ENCODE peak calls at places on chromosomes 2 and 18, in four cellular contexts. B is lung, K is neural progenitor cell, N is upper lobe of left lung. D is an unnamed sample.

GRCh38 chr2:206855585-206856433 is 83.5 kb upstream of the CPO start:
- DNase-seq in K (no peak), B (no peak), N (no peak), D (no peak)

GRCh38 chr2:181183878-181184553 is 203.6 kb downstream of the UBE2E3 start:
- DNase-seq in K (no peak), B (no peak), N (no peak), D (no peak)

GRCh38 chr2:11288431-11288830 is 56.0 kb downstream of the ROCK2 start:
- DNase-seq in N (no peak), B (no peak), K (peak; percentile 34), D (no peak)

GRCh38 chr2:206556357-206556949 is 85.8 kb upstream of the FAM237A start:
- DNase-seq in K (peak; percentile 52), B (no peak), N (no peak), D (no peak)

GRCh38 chr2:72539145-72539552 is 286.7 kb downstream of the EXOC6B start:
- DNase-seq in N (no peak), B (no peak), K (peak; percentile 15), D (peak; percentile 10)

GRCh38 chr2:173760553-173760952 is 204.6 kb downstream of the SP3 start:
- DNase-seq in B (no peak), K (no peak), N (no peak), D (peak; percentile 21)

GRCh38 chr18:13273800-13274199 is 55.2 kb downstream of the LDLRAD4 start:
- DNase-seq in N (peak; percentile 15), B (no peak), K (no peak), D (no peak)

GRCh38 chr2:8036366-8036765 is 645.5 kb upstream of the ID2 start:
- DNase-seq in B (no peak), N (no peak), K (no peak), D (no peak)

GRCh38 chr2:47345584-47345913 is 57.4 kb upstream of the MSH2 start:
- DNase-seq in N (no peak), K (peak; percentile 21), B (no peak), D (no peak)

GRCh38 chr2:209472386-209472832 is 48.6 kb downstream of the MAP2 start:
- DNase-seq in B (no peak), K (no peak), N (no peak), D (no peak)

GRCh38 chr2:226031078-226031937 is 631.8 kb downstream of the NYAP2 start:
- DNase-seq in K (peak; percentile 93), B (peak; percentile 52), N (peak; percentile 63), D (no peak)

GRCh38 chr2:98818164-98818563 is 87.2 kb upstream of the MGAT4A start:
- DNase-seq in K (no peak), B (peak; percentile 11), N (no peak), D (no peak)

GRCh38 chr2:168174761-168175160 is 72.6 kb downstream of the STK39 start:
- DNase-seq in K (no peak), B (no peak), N (no peak), D (no peak)

GRCh38 chr18:48994044-48994651 is 43.4 kb upstream of the SMAD7 start:
- DNase-seq in N (no peak), K (no peak), B (no peak), D (peak; percentile 61)

GRCh38 chr2:192162392-192163042 is 32.2 kb downstream of the TMEFF2 start:
- DNase-seq in B (peak; percentile 74), K (peak; percentile 73), N (peak; percentile 58), D (no peak)

GRCh38 chr2:147860009-147860408 is 15.2 kb downstream of the ACVR2A start:
- DNase-seq in N (no peak), B (no peak), K (peak; percentile 45), D (no peak)

GRCh38 chr18:50509012-50509411 is 50.9 kb upstream of the MAPK4 start:
- DNase-seq in K (no peak), N (no peak), B (no peak), D (no peak)

DNA sequence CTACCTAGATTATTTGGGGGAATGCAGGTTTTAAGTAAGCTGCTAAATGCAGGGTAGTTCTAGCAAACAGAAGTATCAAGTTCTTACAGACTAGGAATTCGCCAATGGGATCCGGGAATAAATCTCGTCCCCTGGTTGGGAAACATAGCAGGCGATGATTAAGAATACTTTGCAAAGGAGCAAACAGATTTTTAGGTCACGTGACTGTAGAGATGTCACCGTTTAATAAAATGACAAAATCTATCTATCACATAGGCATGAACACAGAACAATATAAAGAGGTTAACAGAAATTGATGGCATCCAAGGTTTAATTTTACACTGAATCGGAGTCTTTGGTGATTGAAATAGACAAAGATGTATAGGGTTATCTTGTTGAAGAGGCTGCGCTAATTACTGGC is 664.1 kb downstream of the BCL11A start:
- DNase-seq in N (no peak), K (no peak), B (no peak), D (no peak)
- H3K4me3 ChIP-seq in N (no peak overlapping the region), K (no peak overlapping the region), B (no peak overlapping the region), D (no peak overlapping the region)

DNA sequence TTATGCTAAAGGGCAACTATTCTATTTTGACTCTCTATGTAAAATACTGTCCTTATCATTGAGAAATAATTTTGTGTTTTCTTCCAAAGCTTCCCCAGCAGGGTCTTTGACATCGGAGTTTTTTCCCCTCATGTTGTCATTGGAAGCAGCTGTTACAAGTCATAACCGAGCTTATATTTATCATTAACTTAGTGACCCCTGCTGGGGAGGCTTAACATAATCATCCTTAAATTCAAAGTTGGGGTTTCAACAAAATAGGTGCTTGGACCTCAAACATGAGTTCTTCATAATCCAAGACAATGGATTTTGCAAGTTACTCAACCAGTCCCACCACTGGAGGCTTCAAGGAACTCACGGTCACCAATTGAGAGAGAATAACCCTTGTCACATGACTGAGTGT is 330.9 kb downstream of the DCC start:
- DNase-seq in K (no peak), N (no peak), B (no peak), D (no peak)
- TF ChIP-seq CTCF in K (peak; percentile 20), N (peak; percentile 32), B (no peak), D (peak; percentile 10)

GRCh38 chr2:171167352-171167997 is 6.8 kb upstream of the TLK1 start:
- DNase-seq in N (no peak), B (no peak), K (no peak), D (no peak)
- H3K4me3 ChIP-seq in N (no peak overlapping the region), B (no peak overlapping the region), K (no peak overlapping the region), D (no peak overlapping the region)

GRCh38 chr2:4992226-4992625 is 700.0 kb upstream of the SOX11 start:
- DNase-seq in K (peak; percentile 16), B (no peak), N (no peak), D (no peak)
- TF ChIP-seq CTCF in K (peak; percentile 35), B (no peak), N (no peak), D (no peak)

DNA sequence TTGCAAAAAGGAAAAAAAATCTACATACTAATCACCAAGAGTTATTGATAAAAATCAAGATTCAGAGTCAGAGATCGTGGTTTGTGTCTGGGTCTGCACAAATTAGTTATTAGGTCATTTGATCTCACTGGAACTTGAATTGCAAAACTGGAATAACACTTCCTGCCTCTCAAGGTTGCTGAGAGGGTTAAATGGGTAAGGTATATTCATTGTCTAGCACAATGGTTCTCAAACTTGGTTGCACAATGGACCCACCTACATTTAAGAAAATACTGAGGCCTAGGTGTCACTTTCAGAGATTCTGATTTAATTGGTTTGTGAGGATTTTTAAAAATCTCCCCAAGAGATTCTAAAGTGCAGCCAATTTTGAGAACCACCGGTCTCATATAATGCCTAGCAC is 84.8 kb downstream of the COBLL1 start:
- DNase-seq in N (no peak), K (no peak), B (no peak), D (no peak)
- H3K4me3 ChIP-seq in N (no peak overlapping the region), K (no peak overlapping the region), B (no peak overlapping the region), D (no peak overlapping the region)